ENCODE peak calls at places on chromosomes 5 and 9, in seven cellular contexts. P is HCT116, Z is Calu3, C is fibroblast of pulmonary artery, E is heart left ventricle, Q is type B pancreatic cell, L is MM.1S. K is an unnamed sample.

GRCh38 chr5:178740926-178741325 is 10.5 kb upstream of the ZNF354A start:
- DNase-seq in P (no peak), Z (no peak), C (no peak), E (no peak), Q (no peak), L (no peak), K (no peak)

GRCh38 chr5:121976979-121977378 is 15.2 kb downstream of the SRFBP1 start:
- DNase-seq in P (no peak), Z (no peak), C (peak; percentile 76), E (no peak), Q (no peak), L (no peak), K (no peak)

GRCh38 chr9:8012986-8013385 is 213.4 kb upstream of the DMAC1 start:
- DNase-seq in P (no peak), Z (no peak), C (no peak), E (no peak), Q (no peak), L (no peak), K (no peak)

GRCh38 chr9:121344062-121344696 is 25.9 kb downstream of the STOM start:
- DNase-seq in P (no peak), Z (no peak), C (no peak), E (no peak), Q (no peak), L (no peak), K (no peak)

GRCh38 chr9:14455243-14455642 is 141.3 kb upstream of the NFIB start:
- DNase-seq in P (no peak), Z (no peak), C (no peak), E (no peak), Q (no peak), L (no peak), K (no peak)

GRCh38 chr5:94432499-94432898 is 185.9 kb downstream of the KIAA0825 start:
- DNase-seq in P (no peak), Z (no peak), C (peak; percentile 87), E (no peak), Q (no peak), L (no peak), K (no peak)

GRCh38 chr9:135898634-135899407 is 8.5 kb downstream of the CAMSAP1 start:
- DNase-seq in P (no peak), Z (no peak), C (peak; percentile 49), E (no peak), Q (no peak), L (peak; percentile 11), K (no peak)

GRCh38 chr9:96420468-96421219 is 2.5 kb upstream of the ZNF367 start:
- DNase-seq in P (peak; percentile 84), Z (peak; percentile 64), C (peak; percentile 93), E (peak; percentile 64), Q (no peak), L (peak; percentile 15), K (no peak)

GRCh38 chr9:109299901-109300300 is 21.0 kb downstream of the EPB41L4B start:
- DNase-seq in P (no peak), Z (no peak), C (no peak), E (no peak), Q (no peak), L (no peak), K (no peak)

GRCh38 chr5:125746936-125747335 is 676.3 kb upstream of the GRAMD2B start:
- DNase-seq in P (no peak), Z (no peak), C (no peak), E (no peak), Q (no peak), L (peak; percentile 63), K (no peak)

GRCh38 chr9:94014066-94014654 is 59.0 kb upstream of the BARX1 start:
- DNase-seq in P (no peak), Z (no peak), C (peak; percentile 74), E (no peak), Q (no peak), L (peak; percentile 44), K (peak; percentile 26)

GRCh38 chr5:175235251-175235963 is 208.6 kb downstream of the DRD1 start:
- DNase-seq in P (no peak), Z (no peak), C (no peak), E (no peak), Q (no peak), L (no peak), K (no peak)

GRCh38 chr5:54993318-54993717 is 7.9 kb upstream of the ESM1 start:
- DNase-seq in P (no peak), Z (no peak), C (peak; percentile 39), E (no peak), Q (no peak), L (no peak), K (no peak)

GRCh38 chr5:122313001-122313402 is 965 bp downstream of the SNCAIP start:
- DNase-seq in P (no peak), Z (peak; percentile 11), C (peak; percentile 56), E (no peak), Q (no peak), L (no peak), K (no peak)

GRCh38 chr5:55427157-55427556 is 107.6 kb downstream of the PLPP1 start:
- DNase-seq in P (no peak), Z (no peak), C (peak; percentile 70), E (peak; percentile 60), Q (no peak), L (no peak), K (no peak)

GRCh38 chr5:160036243-160036642 is 27.3 kb downstream of the TTC1 start:
- DNase-seq in P (no peak), Z (no peak), C (no peak), E (peak; percentile 35), Q (no peak), L (no peak), K (no peak)

GRCh38 chr9:5800969-5801738 is 31.8 kb downstream of the ERMP1 start:
- DNase-seq in P (no peak), Z (peak; percentile 34), C (no peak), E (no peak), Q (no peak), L (peak; percentile 23), K (no peak)

GRCh38 chr5:157597277-157597676 is 21.7 kb upstream of the ADAM19 start:
- DNase-seq in P (no peak), Z (no peak), C (no peak), E (no peak), Q (no peak), L (peak; percentile 64), K (no peak)

GRCh38 chr9:137055385-137056364 is 1.8 kb upstream of the ENTPD2 start:
- DNase-seq in P (no peak), Z (peak; percentile 65), C (peak; percentile 90), E (peak; percentile 94), Q (no peak), L (no peak), K (no peak)

GRCh38 chr5:41794478-41794877 is 75.7 kb downstream of the OXCT1 start:
- DNase-seq in P (peak; percentile 19), Z (peak; percentile 8), C (peak; percentile 94), E (no peak), Q (no peak), L (no peak), K (no peak)

GRCh38 chr9:134050726-134051125 is 17.1 kb downstream of the BRD3 start:
- DNase-seq in P (no peak), Z (no peak), C (no peak), E (peak; percentile 16), Q (no peak), L (no peak), K (no peak)

GRCh38 chr9:16029056-16029615 is 476.3 kb downstream of the CCDC171 start:
- DNase-seq in P (no peak), Z (no peak), C (no peak), E (no peak), Q (no peak), L (no peak), K (no peak)

GRCh38 chr5:179337227-179338122 is 7.8 kb downstream of the ADAMTS2 start:
- DNase-seq in P (no peak), Z (no peak), C (no peak), E (no peak), Q (no peak), L (no peak), K (no peak)

GRCh38 chr9:32989651-32990050 is 11.8 kb downstream of the APTX start:
- DNase-seq in P (no peak), Z (no peak), C (no peak), E (no peak), Q (no peak), L (no peak), K (no peak)

GRCh38 chr9:131379056-131379455 is 14.8 kb upstream of the PRRC2B start:
- DNase-seq in P (no peak), Z (no peak), C (no peak), E (no peak), Q (no peak), L (no peak), K (no peak)

GRCh38 chr5:142390303-142390840 is 65.6 kb upstream of the SPRY4 start:
- DNase-seq in P (no peak), Z (no peak), C (no peak), E (no peak), Q (no peak), L (no peak), K (no peak)

GRCh38 chr5:106314221-106314824 is 1356.4 kb downstream of the EFNA5 start:
- DNase-seq in P (no peak), Z (no peak), C (peak; percentile 76), E (no peak), Q (no peak), L (no peak), K (no peak)

GRCh38 chr9:21110708-21111576 is 30.7 kb downstream of the IFNW1 start:
- DNase-seq in P (peak; percentile 70), Z (peak; percentile 26), C (peak; percentile 88), E (no peak), Q (no peak), L (peak; percentile 66), K (peak; percentile 57)

GRCh38 chr9:98129451-98129881 is 10.4 kb upstream of the TRIM14 start:
- DNase-seq in P (no peak), Z (no peak), C (no peak), E (no peak), Q (no peak), L (no peak), K (no peak)

GRCh38 chr5:37774912-37775483 is 64.8 kb downstream of the GDNF start:
- DNase-seq in P (peak; percentile 36), Z (peak; percentile 19), C (no peak), E (no peak), Q (no peak), L (peak; percentile 47), K (no peak)
- TF ChIP-seq CTCF in P (peak; percentile 77), Z (peak; percentile 38), C (peak; percentile 56), E (no peak), Q (peak; percentile 76), L (peak; percentile 85), K (peak; percentile 52)

GRCh38 chr5:91109634-91110033 is 273.5 kb downstream of the ARRDC3 start:
- DNase-seq in P (no peak), Z (no peak), C (peak; percentile 44), E (no peak), Q (no peak), L (no peak), K (no peak)
- TF ChIP-seq CTCF in P (no peak), Z (no peak), C (peak; percentile 31), E (no peak), Q (no peak), L (no peak), K (no peak)

GRCh38 chr5:116225318-116225717 is 140.5 kb downstream of the COMMD10 start:
- DNase-seq in P (no peak), Z (no peak), C (peak; percentile 1), E (no peak), Q (no peak), L (no peak), K (no peak)
- TF ChIP-seq CTCF in P (no peak), Z (no peak), C (no peak), E (no peak), Q (no peak), L (no peak), K (no peak)

DNA sequence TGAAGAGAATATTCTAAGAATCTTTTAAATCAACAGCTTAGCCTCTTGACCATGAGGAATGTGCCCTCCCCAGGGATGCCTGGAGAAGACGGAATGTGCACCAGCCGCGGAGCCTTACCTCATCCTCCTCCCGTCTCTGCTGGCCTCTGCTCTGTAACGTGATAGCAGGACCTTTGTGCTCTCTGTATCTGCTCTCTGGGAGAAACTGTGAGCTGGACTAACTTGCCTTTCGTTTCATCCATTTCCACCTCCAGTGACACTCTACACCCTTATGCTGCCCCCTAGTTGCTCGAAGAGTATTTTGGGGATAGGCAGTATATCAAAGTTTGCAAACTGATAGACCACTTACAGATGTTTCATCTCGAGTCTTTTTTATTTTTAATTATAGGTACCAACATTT is 141.4 kb downstream of the NPR3 start:
- DNase-seq in P (no peak), Z (peak; percentile 25), C (peak; percentile 49), E (peak; percentile 38), Q (no peak), L (no peak), K (no peak)
- TF ChIP-seq CTCF in P (peak; percentile 52), Z (peak; percentile 11), C (peak; percentile 49), E (peak; percentile 40), Q (peak; percentile 52), L (no peak), K (no peak)

K was measured in GM13977.